ENCODE peak calls at places on chromosomes 3 and 15, in ten cellular contexts. One of them, this sample, is unnamed.

GRCh38 chr3:179449621-179450020 is 1.6 kb downstream of the GNB4 start:
- DNase-seq in A549: no peak
- DNase-seq in astrocyte of the spinal cord: peak
- DNase-seq in epithelial cell of esophagus: no peak
- DNase-seq in activated B cell treated with CpG ODN at 0.5 μM for 24 hours: no peak
- DNase-seq in IMR-90: peak
- DNase-seq in CD4-positive, alpha-beta T cell: no peak
- DNase-seq in NB4: no peak
- DNase-seq in HCT116: no peak
- DNase-seq in A673: no peak
- DNase-seq in this sample: no peak

GRCh38 chr3:156148946-156149348 is 28.6 kb downstream of the KCNAB1 start:
- DNase-seq in A673: no peak
- DNase-seq in IMR-90: peak
- DNase-seq in NB4: peak
- DNase-seq in astrocyte of the spinal cord: peak
- DNase-seq in epithelial cell of esophagus: no peak
- DNase-seq in A549: no peak
- DNase-seq in HCT116: no peak
- DNase-seq in activated B cell treated with CpG ODN at 0.5 μM for 24 hours: no peak
- DNase-seq in CD4-positive, alpha-beta T cell: no peak
- DNase-seq in this sample: no peak

GRCh38 chr15:64895285-64896065 is 16.2 kb upstream of the ANKDD1A start:
- DNase-seq in epithelial cell of esophagus: no peak
- DNase-seq in HCT116: no peak
- DNase-seq in A549: no peak
- DNase-seq in CD4-positive, alpha-beta T cell: peak
- DNase-seq in IMR-90: peak
- DNase-seq in activated B cell treated with CpG ODN at 0.5 μM for 24 hours: peak
- DNase-seq in NB4: peak
- DNase-seq in A673: peak
- DNase-seq in astrocyte of the spinal cord: peak
- DNase-seq in this sample: no peak

GRCh38 chr15:41286665-41287333 is 45.6 kb downstream of the OIP5 start:
- DNase-seq in astrocyte of the spinal cord: no peak
- DNase-seq in A673: no peak
- DNase-seq in IMR-90: peak
- DNase-seq in activated B cell treated with CpG ODN at 0.5 μM for 24 hours: no peak
- DNase-seq in CD4-positive, alpha-beta T cell: no peak
- DNase-seq in NB4: peak
- DNase-seq in epithelial cell of esophagus: peak
- DNase-seq in HCT116: no peak
- DNase-seq in A549: no peak
- DNase-seq in this sample: no peak

GRCh38 chr15:72961326-72961725 is 90.9 kb upstream of the NEO1 start:
- DNase-seq in HCT116: no peak
- DNase-seq in activated B cell treated with CpG ODN at 0.5 μM for 24 hours: no peak
- DNase-seq in A549: no peak
- DNase-seq in epithelial cell of esophagus: no peak
- DNase-seq in CD4-positive, alpha-beta T cell: no peak
- DNase-seq in A673: no peak
- DNase-seq in NB4: no peak
- DNase-seq in astrocyte of the spinal cord: no peak
- DNase-seq in IMR-90: no peak
- DNase-seq in this sample: no peak

GRCh38 chr15:82936966-82937647 is 15.4 kb downstream of the HOMER2 start:
- DNase-seq in HCT116: no peak
- DNase-seq in epithelial cell of esophagus: peak
- DNase-seq in IMR-90: peak
- DNase-seq in activated B cell treated with CpG ODN at 0.5 μM for 24 hours: no peak
- DNase-seq in CD4-positive, alpha-beta T cell: no peak
- DNase-seq in A673: no peak
- DNase-seq in A549: peak
- DNase-seq in astrocyte of the spinal cord: no peak
- DNase-seq in NB4: no peak
- DNase-seq in this sample: no peak

GRCh38 chr15:59166156-59166555 is 40.5 kb upstream of the LDHAL6B start:
- DNase-seq in epithelial cell of esophagus: peak
- DNase-seq in HCT116: no peak
- DNase-seq in A673: no peak
- DNase-seq in IMR-90: peak
- DNase-seq in astrocyte of the spinal cord: no peak
- DNase-seq in NB4: no peak
- DNase-seq in CD4-positive, alpha-beta T cell: no peak
- DNase-seq in A549: no peak
- DNase-seq in activated B cell treated with CpG ODN at 0.5 μM for 24 hours: no peak
- DNase-seq in this sample: no peak

GRCh38 chr3:168472811-168473210 is 377.1 kb upstream of the GOLIM4 start:
- DNase-seq in astrocyte of the spinal cord: no peak
- DNase-seq in epithelial cell of esophagus: no peak
- DNase-seq in CD4-positive, alpha-beta T cell: no peak
- DNase-seq in A549: no peak
- DNase-seq in A673: no peak
- DNase-seq in IMR-90: no peak
- DNase-seq in HCT116: no peak
- DNase-seq in activated B cell treated with CpG ODN at 0.5 μM for 24 hours: no peak
- DNase-seq in NB4: no peak
- DNase-seq in this sample: no peak

GRCh38 chr15:97036301-97036700 is 705.8 kb downstream of the NR2F2 start:
- DNase-seq in epithelial cell of esophagus: peak
- DNase-seq in CD4-positive, alpha-beta T cell: no peak
- DNase-seq in IMR-90: no peak
- DNase-seq in astrocyte of the spinal cord: peak
- DNase-seq in A673: peak
- DNase-seq in activated B cell treated with CpG ODN at 0.5 μM for 24 hours: no peak
- DNase-seq in A549: no peak
- DNase-seq in HCT116: no peak
- DNase-seq in NB4: peak
- DNase-seq in this sample: no peak

GRCh38 chr3:179969525-179969924 is 67.2 kb downstream of the PEX5L start:
- DNase-seq in HCT116: peak
- DNase-seq in astrocyte of the spinal cord: no peak
- DNase-seq in IMR-90: no peak
- DNase-seq in epithelial cell of esophagus: peak
- DNase-seq in activated B cell treated with CpG ODN at 0.5 μM for 24 hours: no peak
- DNase-seq in CD4-positive, alpha-beta T cell: no peak
- DNase-seq in A549: peak
- DNase-seq in NB4: peak
- DNase-seq in A673: no peak
- DNase-seq in this sample: no peak

GRCh38 chr15:68435966-68436365 is 4.0 kb upstream of the ITGA11 start:
- DNase-seq in HCT116: no peak
- DNase-seq in activated B cell treated with CpG ODN at 0.5 μM for 24 hours: no peak
- DNase-seq in CD4-positive, alpha-beta T cell: no peak
- DNase-seq in A673: no peak
- DNase-seq in A549: no peak
- DNase-seq in NB4: no peak
- DNase-seq in epithelial cell of esophagus: no peak
- DNase-seq in IMR-90: no peak
- DNase-seq in astrocyte of the spinal cord: no peak
- DNase-seq in this sample: no peak

GRCh38 chr3:184133840-184134745 is 1.1 kb upstream of the EIF2B5 start:
- DNase-seq in astrocyte of the spinal cord: peak
- DNase-seq in NB4: peak
- DNase-seq in CD4-positive, alpha-beta T cell: peak
- DNase-seq in A673: peak
- DNase-seq in activated B cell treated with CpG ODN at 0.5 μM for 24 hours: peak
- DNase-seq in IMR-90: peak
- DNase-seq in A549: peak
- DNase-seq in epithelial cell of esophagus: peak
- DNase-seq in HCT116: peak
- DNase-seq in this sample: peak

GRCh38 chr15:47803767-47804166 is 86.5 kb downstream of the SEMA6D start:
- DNase-seq in NB4: no peak
- DNase-seq in A549: no peak
- DNase-seq in IMR-90: no peak
- DNase-seq in HCT116: no peak
- DNase-seq in astrocyte of the spinal cord: no peak
- DNase-seq in A673: no peak
- DNase-seq in activated B cell treated with CpG ODN at 0.5 μM for 24 hours: no peak
- DNase-seq in CD4-positive, alpha-beta T cell: no peak
- DNase-seq in epithelial cell of esophagus: peak
- DNase-seq in this sample: no peak

GRCh38 chr3:53921296-53921695 is 29.6 kb upstream of the SELENOK start:
- DNase-seq in A673: no peak
- DNase-seq in NB4: peak
- DNase-seq in A549: peak
- DNase-seq in epithelial cell of esophagus: peak
- DNase-seq in CD4-positive, alpha-beta T cell: no peak
- DNase-seq in astrocyte of the spinal cord: no peak
- DNase-seq in activated B cell treated with CpG ODN at 0.5 μM for 24 hours: no peak
- DNase-seq in IMR-90: peak
- DNase-seq in HCT116: no peak
- DNase-seq in this sample: no peak

GRCh38 chr15:62059108-62059817 is 984 bp downstream of the VPS13C start:
- DNase-seq in A549: no peak
- DNase-seq in HCT116: no peak
- DNase-seq in CD4-positive, alpha-beta T cell: no peak
- DNase-seq in NB4: peak
- DNase-seq in astrocyte of the spinal cord: peak
- DNase-seq in A673: peak
- DNase-seq in activated B cell treated with CpG ODN at 0.5 μM for 24 hours: no peak
- DNase-seq in IMR-90: no peak
- DNase-seq in epithelial cell of esophagus: peak
- DNase-seq in this sample: no peak
- TF ChIP-seq CTCF in A549: no peak
- TF ChIP-seq CTCF in HCT116: no peak
- TF ChIP-seq CTCF in CD4-positive, alpha-beta T cell: peak
- TF ChIP-seq CTCF in NB4: no peak
- TF ChIP-seq CTCF in astrocyte of the spinal cord: no peak
- TF ChIP-seq CTCF in A673: no peak
- TF ChIP-seq CTCF in activated B cell treated with CpG ODN at 0.5 μM for 24 hours: no peak
- TF ChIP-seq CTCF in IMR-90: no peak
- TF ChIP-seq CTCF in epithelial cell of esophagus: peak
- TF ChIP-seq CTCF in this sample: peak

GRCh38 chr3:150370129-150370602 is 37.9 kb upstream of the TSC22D2 start:
- DNase-seq in NB4: no peak
- DNase-seq in A673: peak
- DNase-seq in astrocyte of the spinal cord: peak
- DNase-seq in CD4-positive, alpha-beta T cell: no peak
- DNase-seq in epithelial cell of esophagus: peak
- DNase-seq in IMR-90: peak
- DNase-seq in activated B cell treated with CpG ODN at 0.5 μM for 24 hours: no peak
- DNase-seq in A549: peak
- DNase-seq in HCT116: peak
- DNase-seq in this sample: no peak
- TF ChIP-seq CTCF in NB4: no peak
- TF ChIP-seq CTCF in A673: peak
- TF ChIP-seq CTCF in astrocyte of the spinal cord: peak
- TF ChIP-seq CTCF in CD4-positive, alpha-beta T cell: no peak
- TF ChIP-seq CTCF in epithelial cell of esophagus: peak
- TF ChIP-seq CTCF in IMR-90: peak
- TF ChIP-seq CTCF in activated B cell treated with CpG ODN at 0.5 μM for 24 hours: no peak
- TF ChIP-seq CTCF in A549: no peak
- TF ChIP-seq CTCF in HCT116: no peak
- TF ChIP-seq CTCF in this sample: no peak

GRCh38 chr15:44370830-44371229 is 56.6 kb upstream of the CTDSPL2 start:
- DNase-seq in activated B cell treated with CpG ODN at 0.5 μM for 24 hours: no peak
- DNase-seq in astrocyte of the spinal cord: no peak
- DNase-seq in epithelial cell of esophagus: no peak
- DNase-seq in NB4: no peak
- DNase-seq in CD4-positive, alpha-beta T cell: no peak
- DNase-seq in A549: peak
- DNase-seq in A673: no peak
- DNase-seq in HCT116: no peak
- DNase-seq in IMR-90: no peak
- DNase-seq in this sample: no peak
- TF ChIP-seq CTCF in activated B cell treated with CpG ODN at 0.5 μM for 24 hours: no peak
- TF ChIP-seq CTCF in astrocyte of the spinal cord: no peak
- TF ChIP-seq CTCF in epithelial cell of esophagus: no peak
- TF ChIP-seq CTCF in NB4: no peak
- TF ChIP-seq CTCF in CD4-positive, alpha-beta T cell: no peak
- TF ChIP-seq CTCF in A549: no peak
- TF ChIP-seq CTCF in A673: no peak
- TF ChIP-seq CTCF in HCT116: no peak
- TF ChIP-seq CTCF in IMR-90: no peak
- TF ChIP-seq CTCF in this sample: no peak

DNA sequence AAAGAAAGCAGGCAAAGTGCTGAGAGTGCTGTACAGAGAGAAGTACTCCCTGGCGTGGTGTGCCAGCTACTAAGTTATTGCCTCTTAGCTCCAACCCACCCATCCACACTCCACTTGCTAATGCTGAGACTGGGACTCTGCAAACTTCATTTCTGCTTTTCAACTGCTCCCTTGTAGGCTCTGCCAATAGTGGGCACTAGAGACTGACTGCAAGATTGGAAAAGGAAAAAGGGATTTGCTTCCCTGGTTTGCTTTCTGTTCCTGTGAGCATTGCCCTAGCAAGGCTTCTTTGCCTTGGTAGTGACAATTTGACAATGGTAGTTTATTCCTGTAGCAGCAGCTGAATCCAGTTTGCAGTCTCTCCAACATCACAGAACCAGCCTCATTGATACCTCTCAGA is 56.4 kb upstream of the TMEM108 start:
- DNase-seq in IMR-90: no peak
- DNase-seq in A549: no peak
- DNase-seq in astrocyte of the spinal cord: no peak
- DNase-seq in activated B cell treated with CpG ODN at 0.5 μM for 24 hours: no peak
- DNase-seq in CD4-positive, alpha-beta T cell: no peak
- DNase-seq in HCT116: no peak
- DNase-seq in A673: no peak
- DNase-seq in NB4: no peak
- DNase-seq in epithelial cell of esophagus: no peak
- DNase-seq in this sample: no peak
- TF ChIP-seq CTCF in IMR-90: no peak
- TF ChIP-seq CTCF in A549: no peak
- TF ChIP-seq CTCF in astrocyte of the spinal cord: peak
- TF ChIP-seq CTCF in activated B cell treated with CpG ODN at 0.5 μM for 24 hours: no peak
- TF ChIP-seq CTCF in CD4-positive, alpha-beta T cell: no peak
- TF ChIP-seq CTCF in HCT116: peak
- TF ChIP-seq CTCF in A673: no peak
- TF ChIP-seq CTCF in NB4: no peak
- TF ChIP-seq CTCF in epithelial cell of esophagus: no peak
- TF ChIP-seq CTCF in this sample: no peak

This sample was measured in progenitor cell of endocrine pancreas.